ENCODE peak calls at places on chromosome 3, in six cellular contexts. One of them, this sample, is unnamed.

GRCh38 chr3:11078826-11079520 is 75.3 kb upstream of the HRH1 start:
- DNase-seq in SK-N-SH: no peak
- DNase-seq in K562: no peak
- DNase-seq in HepG2: no peak
- DNase-seq in GM12878: no peak
- DNase-seq in H1: no peak
- DNase-seq in this sample: peak; percentile 77

GRCh38 chr3:155032918-155033317 is 47.2 kb upstream of the MME start:
- DNase-seq in K562: no peak
- DNase-seq in SK-N-SH: no peak
- DNase-seq in HepG2: no peak
- DNase-seq in GM12878: no peak
- DNase-seq in H1: no peak
- DNase-seq in this sample: peak; percentile 52

GRCh38 chr3:11236588-11237461 is 35.4 kb upstream of the ATG7 start:
- DNase-seq in GM12878: no peak
- DNase-seq in HepG2: peak; percentile 39
- DNase-seq in H1: peak; percentile 39
- DNase-seq in SK-N-SH: peak; percentile 70
- DNase-seq in K562: peak; percentile 70
- DNase-seq in this sample: no peak

GRCh38 chr3:5212625-5213573 is 25.4 kb downstream of the EDEM1 start:
- DNase-seq in K562: no peak
- DNase-seq in GM12878: no peak
- DNase-seq in H1: no peak
- DNase-seq in HepG2: no peak
- DNase-seq in SK-N-SH: no peak
- DNase-seq in this sample: no peak

GRCh38 chr3:184289426-184289938 is 9.6 kb upstream of the PSMD2 start:
- DNase-seq in SK-N-SH: peak; percentile 83
- DNase-seq in K562: peak; percentile 75
- DNase-seq in HepG2: no peak
- DNase-seq in H1: peak; percentile 57
- DNase-seq in GM12878: no peak
- DNase-seq in this sample: no peak

GRCh38 chr3:100562224-100562857 is 47.1 kb upstream of the ADGRG7 start:
- DNase-seq in K562: no peak
- DNase-seq in H1: no peak
- DNase-seq in SK-N-SH: no peak
- DNase-seq in GM12878: no peak
- DNase-seq in HepG2: no peak
- DNase-seq in this sample: no peak

GRCh38 chr3:69425249-69425648 is 39.4 kb upstream of the FRMD4B start:
- DNase-seq in SK-N-SH: peak; percentile 29
- DNase-seq in K562: peak; percentile 4
- DNase-seq in HepG2: peak; percentile 14
- DNase-seq in H1: no peak
- DNase-seq in GM12878: no peak
- DNase-seq in this sample: no peak

GRCh38 chr3:139659511-139659910 is 18.3 kb downstream of the NMNAT3 start:
- DNase-seq in H1: no peak
- DNase-seq in K562: no peak
- DNase-seq in SK-N-SH: no peak
- DNase-seq in HepG2: no peak
- DNase-seq in GM12878: no peak
- DNase-seq in this sample: no peak

GRCh38 chr3:14374444-14374883 is 27.9 kb upstream of the SLC6A6 start:
- DNase-seq in HepG2: no peak
- DNase-seq in SK-N-SH: peak; percentile 67
- DNase-seq in H1: no peak
- DNase-seq in K562: no peak
- DNase-seq in GM12878: no peak
- DNase-seq in this sample: no peak

GRCh38 chr3:5565026-5565425 is 377.5 kb downstream of the EDEM1 start:
- DNase-seq in H1: no peak
- DNase-seq in K562: peak; percentile 27
- DNase-seq in SK-N-SH: no peak
- DNase-seq in HepG2: no peak
- DNase-seq in GM12878: no peak
- DNase-seq in this sample: no peak

GRCh38 chr3:145017959-145018358 is 1046.3 kb downstream of the DIPK2A start:
- DNase-seq in SK-N-SH: no peak
- DNase-seq in HepG2: no peak
- DNase-seq in GM12878: no peak
- DNase-seq in H1: no peak
- DNase-seq in K562: no peak
- DNase-seq in this sample: no peak

GRCh38 chr3:54366839-54367238 is 244.5 kb downstream of the CACNA2D3 start:
- DNase-seq in HepG2: no peak
- DNase-seq in K562: no peak
- DNase-seq in H1: no peak
- DNase-seq in SK-N-SH: no peak
- DNase-seq in GM12878: no peak
- DNase-seq in this sample: no peak

GRCh38 chr3:142117052-142117451 is 32.3 kb downstream of the TFDP2 start:
- DNase-seq in HepG2: peak; percentile 89
- DNase-seq in GM12878: no peak
- DNase-seq in H1: no peak
- DNase-seq in SK-N-SH: no peak
- DNase-seq in K562: no peak
- DNase-seq in this sample: no peak

GRCh38 chr3:42696356-42697301 is 6.0 kb downstream of the HHATL start:
- DNase-seq in HepG2: no peak
- DNase-seq in K562: no peak
- DNase-seq in H1: no peak
- DNase-seq in GM12878: no peak
- DNase-seq in SK-N-SH: peak; percentile 9
- DNase-seq in this sample: no peak

GRCh38 chr3:195035345-195036202 is 235.4 kb downstream of the XXYLT1 start:
- DNase-seq in HepG2: no peak
- DNase-seq in SK-N-SH: peak; percentile 49
- DNase-seq in K562: no peak
- DNase-seq in GM12878: no peak
- DNase-seq in H1: no peak
- DNase-seq in this sample: no peak

GRCh38 chr3:108554913-108555571 is 34.2 kb downstream of the CIP2A start:
- DNase-seq in SK-N-SH: no peak
- DNase-seq in H1: no peak
- DNase-seq in K562: no peak
- DNase-seq in HepG2: no peak
- DNase-seq in GM12878: no peak
- DNase-seq in this sample: no peak

GRCh38 chr3:58217209-58217811 is 6.5 kb upstream of the DNASE1L3 start:
- DNase-seq in GM12878: no peak
- DNase-seq in H1: no peak
- DNase-seq in SK-N-SH: peak; percentile 72
- DNase-seq in HepG2: peak; percentile 84
- DNase-seq in K562: no peak
- DNase-seq in this sample: peak; percentile 50

GRCh38 chr3:196726788-196727675 is 12.6 kb upstream of the PAK2 start:
- DNase-seq in K562: no peak
- DNase-seq in H1: no peak
- DNase-seq in SK-N-SH: no peak
- DNase-seq in HepG2: no peak
- DNase-seq in GM12878: no peak
- DNase-seq in this sample: no peak
- H3K4me3 ChIP-seq in K562: no peak overlapping the region
- H3K4me3 ChIP-seq in H1: no peak overlapping the region
- H3K4me3 ChIP-seq in SK-N-SH: no peak overlapping the region
- H3K4me3 ChIP-seq in HepG2: no peak overlapping the region
- H3K4me3 ChIP-seq in GM12878: no peak overlapping the region
- H3K4me3 ChIP-seq in this sample: no peak overlapping the region

DNA sequence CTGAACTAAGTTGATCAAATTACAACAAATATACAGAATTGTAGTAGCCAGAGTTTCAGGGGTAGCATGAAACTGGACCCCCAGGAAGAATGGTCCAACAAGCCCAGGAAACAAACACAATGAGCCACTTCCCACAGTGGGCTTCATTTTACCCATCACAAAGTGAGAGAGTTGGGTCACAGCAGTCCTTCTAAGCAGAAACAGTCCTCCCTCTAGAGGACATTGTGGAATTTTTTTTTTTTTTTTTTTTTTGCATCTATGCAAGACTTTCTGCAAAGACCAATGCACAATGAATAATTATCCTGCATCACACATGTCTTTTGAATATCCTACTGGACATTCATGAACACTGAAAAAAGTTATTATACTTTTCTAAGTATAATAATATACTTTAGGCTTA is 73.8 kb upstream of the ATP13A5 start:
- DNase-seq in H1: no peak
- DNase-seq in HepG2: no peak
- DNase-seq in GM12878: no peak
- DNase-seq in K562: no peak
- DNase-seq in SK-N-SH: peak; percentile 3
- DNase-seq in this sample: no peak
- TF ChIP-seq GABPA in H1: no peak
- TF ChIP-seq GABPA in HepG2: no peak
- TF ChIP-seq GABPA in GM12878: no peak
- TF ChIP-seq GABPA in K562: no peak
- TF ChIP-seq GABPA in SK-N-SH: no peak
- TF ChIP-seq GABPA in this sample: no peak

DNA sequence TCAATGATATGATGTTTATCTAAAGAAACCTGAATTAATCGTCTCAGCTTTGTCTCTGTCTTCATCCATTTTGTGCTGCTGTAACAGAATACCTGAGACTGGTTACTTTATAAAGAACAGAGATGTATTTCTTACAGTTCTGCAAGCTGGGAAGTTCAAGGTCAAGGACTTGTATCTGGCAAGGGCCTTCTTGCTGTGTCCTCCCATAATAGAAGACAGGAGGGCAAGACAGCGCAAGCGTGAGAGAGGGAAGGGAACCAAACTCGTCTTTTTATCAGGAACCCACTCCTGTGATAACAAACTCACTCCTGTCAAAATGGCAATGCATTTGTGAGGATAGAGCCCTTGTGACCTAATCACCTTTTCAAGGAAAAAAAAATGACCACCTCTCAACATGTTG is 131.5 kb downstream of the GHSR start:
- DNase-seq in H1: no peak
- DNase-seq in SK-N-SH: no peak
- DNase-seq in K562: no peak
- DNase-seq in HepG2: no peak
- DNase-seq in GM12878: no peak
- DNase-seq in this sample: no peak
- H3K27ac ChIP-seq in H1: no peak overlapping the region
- H3K27ac ChIP-seq in SK-N-SH: peak overlapping the region; percentile 94
- H3K27ac ChIP-seq in K562: no peak overlapping the region
- H3K27ac ChIP-seq in HepG2: no peak overlapping the region
- H3K27ac ChIP-seq in GM12878: no peak overlapping the region
- H3K27ac ChIP-seq in this sample: no peak overlapping the region

GRCh38 chr3:126085276-126085675 is 1.4 kb upstream of the SLC41A3 start:
- DNase-seq in K562: no peak
- DNase-seq in SK-N-SH: no peak
- DNase-seq in GM12878: no peak
- DNase-seq in HepG2: no peak
- DNase-seq in H1: no peak
- DNase-seq in this sample: no peak
- H3K4me3 ChIP-seq in K562: no peak overlapping the region
- H3K4me3 ChIP-seq in SK-N-SH: no peak overlapping the region
- H3K4me3 ChIP-seq in GM12878: no peak overlapping the region
- H3K4me3 ChIP-seq in HepG2: no peak overlapping the region
- H3K4me3 ChIP-seq in H1: no peak overlapping the region
- H3K4me3 ChIP-seq in this sample: no peak overlapping the region

GRCh38 chr3:136070953-136071949 is 105.7 kb downstream of the PPP2R3A start:
- DNase-seq in HepG2: no peak
- DNase-seq in SK-N-SH: no peak
- DNase-seq in H1: no peak
- DNase-seq in GM12878: no peak
- DNase-seq in K562: no peak
- DNase-seq in this sample: no peak
- TF ChIP-seq GABPA in HepG2: no peak
- TF ChIP-seq GABPA in SK-N-SH: no peak
- TF ChIP-seq GABPA in H1: no peak
- TF ChIP-seq GABPA in GM12878: no peak
- TF ChIP-seq GABPA in K562: no peak
- TF ChIP-seq GABPA in this sample: no peak

This sample was measured in HL-60.